ENCODE peak calls at places on chromosome 18, in six cellular contexts. V is neural crest cell; L is activated naive CD4-positive, alpha-beta T cell treated with anti-CD3 and anti-CD28 coated beads for 36 hours; Y is HS-5; E is stimulated activated naive CD8-positive, alpha-beta T cell treated with anti-CD3 and anti-CD28 coated beads, Interleukin-15, amount 100 ng/mL, for 72 hours; F is left cardiac atrium. M is an unnamed sample.

GRCh38 chr18:46696268-46696667 is 39.2 kb upstream of the LOXHD1 start:
- DNase-seq in V (no peak), L (no peak), Y (no peak), E (no peak), F (no peak), M (no peak)

GRCh38 chr18:11366410-11366809 is 217.0 kb upstream of the PIEZO2 start:
- DNase-seq in V (no peak), L (no peak), Y (no peak), E (no peak), F (no peak), M (peak; percentile 34)

GRCh38 chr18:48983793-48984437 is 33.1 kb upstream of the SMAD7 start:
- DNase-seq in V (no peak), L (peak; percentile 38), Y (no peak), E (no peak), F (peak; percentile 68), M (no peak)

GRCh38 chr18:36406805-36407204 is 109.3 kb downstream of the FHOD3 start:
- DNase-seq in V (no peak), L (no peak), Y (no peak), E (no peak), F (no peak), M (no peak)

GRCh38 chr18:36465276-36465675 is 167.8 kb downstream of the FHOD3 start:
- DNase-seq in V (no peak), L (no peak), Y (no peak), E (no peak), F (no peak), M (no peak)

GRCh38 chr18:35484034-35484433 is 13.7 kb downstream of the INO80C start:
- DNase-seq in V (no peak), L (no peak), Y (no peak), E (no peak), F (no peak), M (no peak)

GRCh38 chr18:79402977-79403722 is 7.4 kb downstream of the NFATC1 start:
- DNase-seq in V (no peak), L (peak; percentile 45), Y (no peak), E (no peak), F (peak; percentile 87), M (no peak)

GRCh38 chr18:55585586-55586521 is 2.1 kb downstream of the TCF4 start:
- DNase-seq in V (peak; percentile 1), L (no peak), Y (no peak), E (no peak), F (no peak), M (no peak)

GRCh38 chr18:49585781-49586663 is 24.2 kb downstream of the LIPG start:
- DNase-seq in V (no peak), L (no peak), Y (no peak), E (no peak), F (no peak), M (peak; percentile 71)

GRCh38 chr18:71666481-71666880 is 877.7 kb downstream of the CBLN2 start:
- DNase-seq in V (no peak), L (no peak), Y (no peak), E (no peak), F (no peak), M (no peak)

GRCh38 chr18:50614838-50615237 is 55.0 kb downstream of the MAPK4 start:
- DNase-seq in V (no peak), L (no peak), Y (no peak), E (no peak), F (no peak), M (no peak)

GRCh38 chr18:23966909-23967308 is 47.6 kb upstream of the TTC39C start:
- DNase-seq in V (no peak), L (no peak), Y (no peak), E (no peak), F (no peak), M (no peak)

GRCh38 chr18:76844742-76845477 is 22.6 kb downstream of the ZNF236 start:
- DNase-seq in V (no peak), L (no peak), Y (no peak), E (no peak), F (no peak), M (no peak)

GRCh38 chr18:68623342-68623741 is 91.6 kb downstream of the TMX3 start:
- DNase-seq in V (peak; percentile 55), L (peak; percentile 51), Y (peak; percentile 20), E (peak; percentile 31), F (peak; percentile 22), M (peak; percentile 38)

GRCh38 chr18:13366541-13366940 is 148.0 kb downstream of the LDLRAD4 start:
- DNase-seq in V (no peak), L (peak; percentile 3), Y (no peak), E (no peak), F (no peak), M (no peak)

GRCh38 chr18:22094375-22094767 is 75.0 kb upstream of the GATA6 start:
- DNase-seq in V (no peak), L (no peak), Y (no peak), E (no peak), F (no peak), M (no peak)

GRCh38 chr18:62741118-62741566 is 25.8 kb downstream of the PHLPP1 start:
- DNase-seq in V (no peak), L (peak; percentile 66), Y (no peak), E (no peak), F (no peak), M (no peak)

GRCh38 chr18:45168883-45169585 is 446.2 kb upstream of the SLC14A2 start:
- DNase-seq in V (no peak), L (no peak), Y (peak; percentile 25), E (no peak), F (no peak), M (no peak)

GRCh38 chr18:48109961-48110493 is 179.6 kb upstream of the SMAD2 start:
- DNase-seq in V (no peak), L (no peak), Y (no peak), E (no peak), F (no peak), M (no peak)